ENCODE peak calls at places on chromosome 13, in five cellular contexts. R, O, E, C and G are unnamed samples.

GRCh38 chr13:112136095-112136494 is 69.1 kb downstream of the SOX1 start:
- DNase-seq in E (no peak), C (no peak), O (no peak), R (no peak), G (no peak)

GRCh38 chr13:96650301-96650886 is 343.9 kb downstream of the OXGR1 start:
- DNase-seq in C (peak; percentile 41), E (no peak), R (peak; percentile 76), O (no peak), G (no peak)

GRCh38 chr13:36057041-36057440 is 74.1 kb downstream of the DCLK1 start:
- DNase-seq in E (no peak), R (peak; percentile 5), C (no peak), O (no peak), G (no peak)

GRCh38 chr13:46795321-46795720 is 1.6 kb downstream of the ESD start:
- DNase-seq in O (no peak), C (no peak), R (no peak), E (no peak), G (no peak)

GRCh38 chr13:31982540-31982939 is 49.0 kb upstream of the FRY start:
- DNase-seq in E (no peak), C (peak; percentile 94), O (peak; percentile 95), R (peak; percentile 99), G (peak; percentile 93)

GRCh38 chr13:24092108-24092507 is 68.4 kb upstream of the SPATA13 start:
- DNase-seq in C (no peak), R (no peak), O (no peak), E (no peak), G (no peak)

GRCh38 chr13:106561551-106562170 is 6.3 kb downstream of the ARGLU1 start:
- DNase-seq in O (peak; percentile 53), C (no peak), R (peak; percentile 37), E (no peak), G (no peak)

GRCh38 chr13:98676239-98676638 is 76.2 kb downstream of the SLC15A1 start:
- DNase-seq in O (no peak), C (no peak), R (no peak), E (no peak), G (no peak)

GRCh38 chr13:113788413-113789135 is 29.5 kb downstream of the TMEM255B start:
- DNase-seq in O (no peak), R (no peak), E (no peak), C (no peak), G (no peak)

GRCh38 chr13:111383591-111384440 is 63.4 kb downstream of the TEX29 start:
- DNase-seq in E (no peak), C (no peak), R (no peak), O (no peak), G (no peak)

GRCh38 chr13:46964789-46965527 is 68.1 kb upstream of the HTR2A start:
- DNase-seq in R (peak; percentile 26), O (peak; percentile 72), E (no peak), C (peak; percentile 87), G (peak; percentile 41)

GRCh38 chr13:40306817-40307216 is 359.6 kb downstream of the FOXO1 start:
- DNase-seq in C (no peak), E (no peak), O (no peak), R (no peak), G (no peak)

GRCh38 chr13:112213467-112214245 is 146.7 kb downstream of the SOX1 start:
- DNase-seq in E (no peak), R (no peak), C (no peak), O (no peak), G (no peak)

GRCh38 chr13:80339578-80339840 is 1.4 kb downstream of the SPRY2 start:
- DNase-seq in O (no peak), E (no peak), R (peak; percentile 13), C (no peak), G (no peak)

GRCh38 chr13:111929036-111929616 is 137.8 kb upstream of the SOX1 start:
- DNase-seq in O (no peak), C (no peak), R (no peak), E (no peak), G (no peak)

GRCh38 chr13:39599842-39600241 is 3.2 kb downstream of the LHFPL6 start:
- DNase-seq in C (peak; percentile 58), O (peak; percentile 33), E (no peak), R (no peak), G (no peak)

GRCh38 chr13:75850915-75851314 is 214.8 kb downstream of the LMO7 start:
- DNase-seq in E (no peak), R (peak; percentile 11), O (no peak), C (no peak), G (no peak)

GRCh38 chr13:39306639-39307589 is 268.7 kb downstream of the NHLRC3 start:
- DNase-seq in E (no peak), C (no peak), R (no peak), O (no peak), G (no peak)

GRCh38 chr13:114282143-114282685 is 813 bp downstream of the UPF3A start:
- DNase-seq in R (peak; percentile 17), E (peak; percentile 27), O (peak; percentile 65), C (no peak), G (peak; percentile 15)

GRCh38 chr13:31675521-31675953 is 63.8 kb upstream of the RXFP2 start:
- DNase-seq in C (peak; percentile 76), R (peak; percentile 4), O (no peak), E (no peak), G (no peak)

GRCh38 chr13:112752711-112753541 is 63.1 kb downstream of the ATP11A start:
- DNase-seq in E (no peak), R (no peak), O (no peak), C (no peak), G (no peak)

GRCh38 chr13:77351326-77351725 is 24.4 kb upstream of the MYCBP2 start:
- DNase-seq in C (no peak), E (no peak), R (no peak), O (no peak), G (no peak)

GRCh38 chr13:58085819-58086218 is 454.3 kb downstream of the PCDH17 start:
- DNase-seq in R (no peak), C (no peak), E (no peak), O (no peak), G (no peak)

GRCh38 chr13:75635101-75635620 is 969 bp upstream of the LMO7 start:
- DNase-seq in O (no peak), C (no peak), R (no peak), E (peak; percentile 16), G (peak; percentile 48)

GRCh38 chr13:110327036-110327790 is 20.1 kb downstream of the COL4A2 start:
- DNase-seq in C (peak; percentile 55), R (peak; percentile 76), O (no peak), E (no peak), G (no peak)

GRCh38 chr13:110330491-110331001 is 23.5 kb downstream of the COL4A2 start:
- DNase-seq in E (no peak), R (peak; percentile 66), O (peak; percentile 83), C (peak; percentile 81), G (peak; percentile 81)

GRCh38 chr13:110329798-110330461 is 22.8 kb downstream of the COL4A2 start:
- DNase-seq in C (no peak), E (no peak), O (peak; percentile 93), R (peak; percentile 89), G (no peak)

GRCh38 chr13:110329258-110329657 is 22.2 kb downstream of the COL4A2 start:
- DNase-seq in O (no peak), E (no peak), C (no peak), R (peak; percentile 60), G (no peak)

GRCh38 chr13:110328509-110328908 is 21.4 kb downstream of the COL4A2 start:
- DNase-seq in C (no peak), O (no peak), R (no peak), E (no peak), G (no peak)
- TF ChIP-seq CTCF in C (no peak), O (no peak), R (no peak), E (no peak), G (no peak)

DNA sequence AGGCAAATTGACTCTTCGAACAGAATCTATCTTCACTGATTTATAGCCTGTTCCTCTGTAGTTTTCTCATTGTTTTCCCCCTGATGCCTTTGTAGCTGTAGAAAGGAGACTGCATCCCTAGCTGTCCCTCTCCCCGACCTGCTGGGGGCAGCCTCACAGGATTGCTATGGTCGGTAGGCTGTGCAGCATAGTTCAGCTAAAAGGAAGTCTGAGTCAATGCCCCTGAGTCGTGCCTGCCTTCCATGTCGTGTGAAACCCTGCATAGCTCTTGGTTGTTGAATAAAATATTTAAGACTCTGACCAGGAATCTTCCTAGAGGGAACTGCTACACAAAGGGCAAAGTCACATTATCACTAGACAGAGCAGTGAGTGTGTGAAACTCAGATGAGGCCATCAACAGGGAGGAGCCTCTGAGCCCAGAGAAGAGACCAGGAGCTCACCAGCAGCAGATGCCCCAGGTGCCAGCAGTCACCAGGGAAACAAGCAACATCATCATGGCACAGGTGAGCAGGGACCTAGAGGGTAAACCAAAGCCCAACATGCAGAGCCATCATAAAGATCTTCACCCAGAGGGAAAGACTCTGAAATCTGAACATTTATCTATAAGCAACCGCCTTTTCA is 108.4 kb upstream of the NBEA start:
- DNase-seq in R (peak; percentile 33), O (peak; percentile 2), E (no peak), C (peak; percentile 20), G (peak; percentile 31)
- TF ChIP-seq CTCF in R (peak; percentile 27), O (no peak), E (no peak), C (peak; percentile 12), G (no peak)

GRCh38 chr13:99959538-99960230 is 11.9 kb downstream of the ZIC5 start:
- DNase-seq in O (no peak), R (no peak), E (no peak), C (no peak), G (no peak)
- TF ChIP-seq CTCF in O (no peak), R (no peak), E (no peak), C (no peak), G (peak; percentile 6)

GRCh38 chr13:45737571-45738002 is 35.5 kb downstream of the CBY2 start:
- DNase-seq in C (no peak), O (no peak), E (no peak), R (no peak), G (no peak)
- TF ChIP-seq CTCF in C (no peak), O (no peak), E (no peak), R (peak; percentile 47), G (peak; percentile 18)

GRCh38 chr13:48066310-48066989 is 28.5 kb downstream of the MED4 start:
- DNase-seq in R (no peak), O (peak; percentile 16), E (no peak), C (peak; percentile 30), G (no peak)

GRCh38 chr13:48070942-48071341 is 24.0 kb downstream of the MED4 start:
- DNase-seq in R (no peak), O (no peak), E (no peak), C (no peak), G (no peak)

GRCh38 chr13:48068952-48069351 is 26.0 kb downstream of the MED4 start:
- DNase-seq in C (no peak), O (no peak), E (no peak), R (no peak), G (no peak)

GRCh38 chr13:48069573-48069972 is 25.3 kb downstream of the MED4 start:
- DNase-seq in O (no peak), C (no peak), E (no peak), R (no peak), G (no peak)

DNA sequence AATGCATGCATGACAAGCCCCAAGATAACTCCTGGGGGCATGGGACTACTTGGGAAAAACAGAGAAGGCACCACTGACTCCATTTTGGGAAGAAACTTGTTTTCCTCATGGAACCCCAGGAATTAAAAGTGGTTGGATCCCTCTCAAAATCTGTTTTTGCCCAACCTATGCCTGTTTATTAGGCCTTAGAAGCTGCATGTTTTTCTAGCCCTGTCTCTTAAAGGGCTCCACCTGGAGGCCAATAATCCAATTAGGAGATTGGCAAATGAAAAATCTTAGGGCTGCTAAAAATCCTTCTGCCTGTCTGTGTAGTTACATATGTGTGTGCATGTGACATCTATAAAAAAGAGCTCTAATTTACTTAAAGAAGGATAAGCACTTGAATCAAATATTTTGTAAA is 26.9 kb downstream of the MED4 start:
- DNase-seq in R (no peak), O (no peak), E (no peak), C (no peak), G (no peak)
- TF ChIP-seq CTCF in R (peak; percentile 14), O (no peak), E (no peak), C (no peak), G (peak; percentile 20)